ENCODE peak calls at places on chromosome 4, in six cellular contexts. One of them, this sample, is unnamed.

GRCh38 chr4:70818173-70818856 is 21.4 kb downstream of the GRSF1 start:
- DNase-seq in A549: no peak
- DNase-seq in upper lobe of left lung: no peak
- DNase-seq in cardiac muscle cell: no peak
- DNase-seq in IMR-90: no peak
- DNase-seq in GM12878: no peak
- DNase-seq in this sample: no peak

GRCh38 chr4:168848977-168849687 is 160.9 kb downstream of the CBR4 start:
- DNase-seq in A549: no peak
- DNase-seq in upper lobe of left lung: no peak
- DNase-seq in cardiac muscle cell: peak; percentile 20
- DNase-seq in IMR-90: peak; percentile 59
- DNase-seq in GM12878: no peak
- DNase-seq in this sample: no peak

GRCh38 chr4:60743654-60744053 is 456.5 kb upstream of the ADGRL3 start:
- DNase-seq in A549: no peak
- DNase-seq in upper lobe of left lung: no peak
- DNase-seq in cardiac muscle cell: no peak
- DNase-seq in IMR-90: no peak
- DNase-seq in GM12878: no peak
- DNase-seq in this sample: no peak

GRCh38 chr4:48133668-48134444 is at the start of gene TXK:
- DNase-seq in A549: no peak
- DNase-seq in upper lobe of left lung: no peak
- DNase-seq in cardiac muscle cell: no peak
- DNase-seq in IMR-90: peak; percentile 13
- DNase-seq in GM12878: no peak
- DNase-seq in this sample: no peak

GRCh38 chr4:145736241-145736831 is 56.4 kb downstream of the C4orf51 start:
- DNase-seq in A549: peak; percentile 22
- DNase-seq in upper lobe of left lung: peak; percentile 77
- DNase-seq in cardiac muscle cell: peak; percentile 7
- DNase-seq in IMR-90: no peak
- DNase-seq in GM12878: no peak
- DNase-seq in this sample: peak; percentile 58

GRCh38 chr4:161577604-161578301 is 586.0 kb downstream of the FSTL5 start:
- DNase-seq in A549: no peak
- DNase-seq in upper lobe of left lung: no peak
- DNase-seq in cardiac muscle cell: no peak
- DNase-seq in IMR-90: peak; percentile 33
- DNase-seq in GM12878: no peak
- DNase-seq in this sample: no peak

GRCh38 chr4:23937173-23937572 is 47.3 kb upstream of the PPARGC1A start:
- DNase-seq in A549: no peak
- DNase-seq in upper lobe of left lung: no peak
- DNase-seq in cardiac muscle cell: no peak
- DNase-seq in IMR-90: peak; percentile 48
- DNase-seq in GM12878: no peak
- DNase-seq in this sample: no peak

GRCh38 chr4:88097301-88097700 is 61.1 kb downstream of the ABCG2 start:
- DNase-seq in A549: no peak
- DNase-seq in upper lobe of left lung: no peak
- DNase-seq in cardiac muscle cell: no peak
- DNase-seq in IMR-90: peak; percentile 66
- DNase-seq in GM12878: no peak
- DNase-seq in this sample: no peak

GRCh38 chr4:55546633-55547460 is at the start of gene CLOCK:
- DNase-seq in A549: peak; percentile 88
- DNase-seq in upper lobe of left lung: peak; percentile 84
- DNase-seq in cardiac muscle cell: peak; percentile 94
- DNase-seq in IMR-90: peak; percentile 85
- DNase-seq in GM12878: no peak
- DNase-seq in this sample: peak; percentile 95

GRCh38 chr4:71732706-71733105 is 51.2 kb downstream of the GC start:
- DNase-seq in A549: peak; percentile 31
- DNase-seq in upper lobe of left lung: no peak
- DNase-seq in cardiac muscle cell: peak; percentile 60
- DNase-seq in IMR-90: peak; percentile 58
- DNase-seq in GM12878: no peak
- DNase-seq in this sample: no peak

GRCh38 chr4:104591505-104591904 is 96.8 kb upstream of the CXXC4 start:
- DNase-seq in A549: no peak
- DNase-seq in upper lobe of left lung: no peak
- DNase-seq in cardiac muscle cell: peak; percentile 70
- DNase-seq in IMR-90: no peak
- DNase-seq in GM12878: no peak
- DNase-seq in this sample: no peak

GRCh38 chr4:4990857-4991540 is 28.3 kb downstream of the CYTL1 start:
- DNase-seq in A549: peak; percentile 75
- DNase-seq in upper lobe of left lung: no peak
- DNase-seq in cardiac muscle cell: peak; percentile 20
- DNase-seq in IMR-90: peak; percentile 62
- DNase-seq in GM12878: no peak
- DNase-seq in this sample: peak; percentile 51

GRCh38 chr4:154490589-154491340 is 834 bp downstream of the DCHS2 start:
- DNase-seq in A549: no peak
- DNase-seq in upper lobe of left lung: no peak
- DNase-seq in cardiac muscle cell: peak; percentile 23
- DNase-seq in IMR-90: no peak
- DNase-seq in GM12878: no peak
- DNase-seq in this sample: no peak

GRCh38 chr4:85725727-85726170 is 250.8 kb downstream of the ARHGAP24 start:
- DNase-seq in A549: no peak
- DNase-seq in upper lobe of left lung: peak; percentile 50
- DNase-seq in cardiac muscle cell: peak; percentile 35
- DNase-seq in IMR-90: no peak
- DNase-seq in GM12878: peak; percentile 60
- DNase-seq in this sample: peak; percentile 55

GRCh38 chr4:7350396-7350795 is 84.3 kb downstream of the PSAPL1 start:
- DNase-seq in A549: no peak
- DNase-seq in upper lobe of left lung: no peak
- DNase-seq in cardiac muscle cell: no peak
- DNase-seq in IMR-90: no peak
- DNase-seq in GM12878: no peak
- DNase-seq in this sample: no peak

GRCh38 chr4:53003959-53004358 is 141.8 kb downstream of the RASL11B start:
- DNase-seq in A549: no peak
- DNase-seq in upper lobe of left lung: no peak
- DNase-seq in cardiac muscle cell: no peak
- DNase-seq in IMR-90: peak; percentile 37
- DNase-seq in GM12878: no peak
- DNase-seq in this sample: no peak

GRCh38 chr4:122787940-122788339 is 38.7 kb upstream of the FGF2 start:
- DNase-seq in A549: no peak
- DNase-seq in upper lobe of left lung: no peak
- DNase-seq in cardiac muscle cell: no peak
- DNase-seq in IMR-90: no peak
- DNase-seq in GM12878: no peak
- DNase-seq in this sample: no peak

GRCh38 chr4:54930226-54930625 is 195.2 kb downstream of the KDR start:
- DNase-seq in A549: no peak
- DNase-seq in upper lobe of left lung: no peak
- DNase-seq in cardiac muscle cell: no peak
- DNase-seq in IMR-90: peak; percentile 31
- DNase-seq in GM12878: no peak
- DNase-seq in this sample: no peak

GRCh38 chr4:2256781-2257191 is 5.1 kb downstream of the MXD4 start:
- DNase-seq in A549: no peak
- DNase-seq in upper lobe of left lung: peak; percentile 60
- DNase-seq in cardiac muscle cell: no peak
- DNase-seq in IMR-90: no peak
- DNase-seq in GM12878: no peak
- DNase-seq in this sample: peak; percentile 29

GRCh38 chr4:154332681-154333421 is 158.7 kb downstream of the DCHS2 start:
- DNase-seq in A549: peak; percentile 1
- DNase-seq in upper lobe of left lung: no peak
- DNase-seq in cardiac muscle cell: peak; percentile 48
- DNase-seq in IMR-90: peak; percentile 2
- DNase-seq in GM12878: peak; percentile 11
- DNase-seq in this sample: no peak

GRCh38 chr4:81454953-81455352 is 16.8 kb downstream of the RASGEF1B start:
- DNase-seq in A549: no peak
- DNase-seq in upper lobe of left lung: no peak
- DNase-seq in cardiac muscle cell: no peak
- DNase-seq in IMR-90: no peak
- DNase-seq in GM12878: no peak
- DNase-seq in this sample: no peak

GRCh38 chr4:108772402-108772801 is 9.5 kb upstream of the ETNPPL start:
- DNase-seq in A549: no peak
- DNase-seq in upper lobe of left lung: no peak
- DNase-seq in cardiac muscle cell: no peak
- DNase-seq in IMR-90: no peak
- DNase-seq in GM12878: no peak
- DNase-seq in this sample: no peak

GRCh38 chr4:185304944-185305690 is 90.6 kb downstream of the LRP2BP start:
- DNase-seq in A549: peak; percentile 20
- DNase-seq in upper lobe of left lung: peak; percentile 85
- DNase-seq in cardiac muscle cell: peak; percentile 48
- DNase-seq in IMR-90: peak; percentile 25
- DNase-seq in GM12878: peak; percentile 68
- DNase-seq in this sample: no peak

GRCh38 chr4:112938461-112939058 is 110.9 kb upstream of the ANK2 start:
- DNase-seq in A549: peak; percentile 27
- DNase-seq in upper lobe of left lung: no peak
- DNase-seq in cardiac muscle cell: peak; percentile 19
- DNase-seq in IMR-90: peak; percentile 36
- DNase-seq in GM12878: no peak
- DNase-seq in this sample: no peak

GRCh38 chr4:101597204-101597603 is 193.3 kb upstream of the BANK1 start:
- DNase-seq in A549: no peak
- DNase-seq in upper lobe of left lung: no peak
- DNase-seq in cardiac muscle cell: no peak
- DNase-seq in IMR-90: no peak
- DNase-seq in GM12878: peak; percentile 5
- DNase-seq in this sample: no peak

GRCh38 chr4:174284181-174284886 is 623 bp downstream of the CEP44 start:
- DNase-seq in A549: peak; percentile 68
- DNase-seq in upper lobe of left lung: no peak
- DNase-seq in cardiac muscle cell: peak; percentile 4
- DNase-seq in IMR-90: peak; percentile 71
- DNase-seq in GM12878: no peak
- DNase-seq in this sample: no peak

GRCh38 chr4:88257726-88258125 is 26.6 kb downstream of the PPM1K start:
- DNase-seq in A549: no peak
- DNase-seq in upper lobe of left lung: no peak
- DNase-seq in cardiac muscle cell: no peak
- DNase-seq in IMR-90: no peak
- DNase-seq in GM12878: no peak
- DNase-seq in this sample: no peak

DNA sequence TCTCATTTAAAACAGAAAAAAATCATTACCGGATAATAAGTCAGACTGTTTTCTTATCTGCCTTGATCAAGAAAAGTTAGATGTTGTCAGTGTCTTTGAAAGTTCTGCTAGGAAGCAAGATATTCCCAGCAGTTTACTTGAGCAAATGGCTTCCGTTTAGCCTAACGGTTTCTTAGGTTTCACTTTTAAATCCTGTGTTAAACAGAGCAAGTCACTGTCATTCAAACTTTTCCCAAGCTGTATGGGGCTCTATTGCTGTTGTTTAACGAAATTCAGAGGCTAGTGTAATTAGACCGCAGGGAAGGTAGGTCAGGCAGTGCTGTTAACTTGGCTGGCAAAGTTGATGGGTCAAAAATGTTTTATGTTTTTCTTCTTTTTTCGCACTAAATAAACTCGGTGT is 80.3 kb upstream of the NEIL3 start:
- DNase-seq in A549: no peak
- DNase-seq in upper lobe of left lung: no peak
- DNase-seq in cardiac muscle cell: no peak
- DNase-seq in IMR-90: peak; percentile 35
- DNase-seq in GM12878: no peak
- DNase-seq in this sample: no peak
- H3K4me3 ChIP-seq in A549: peak overlapping the region; percentile 21
- H3K4me3 ChIP-seq in upper lobe of left lung: no peak overlapping the region
- H3K4me3 ChIP-seq in cardiac muscle cell: no peak overlapping the region
- H3K4me3 ChIP-seq in IMR-90: peak overlapping the region; percentile 44
- H3K4me3 ChIP-seq in GM12878: no peak overlapping the region
- H3K4me3 ChIP-seq in this sample: no peak overlapping the region

GRCh38 chr4:985123-985830 is 1.6 kb upstream of the IDUA start:
- DNase-seq in A549: no peak
- DNase-seq in upper lobe of left lung: peak; percentile 89
- DNase-seq in cardiac muscle cell: peak; percentile 69
- DNase-seq in IMR-90: no peak
- DNase-seq in GM12878: no peak
- DNase-seq in this sample: peak; percentile 90
- H3K27ac ChIP-seq in A549: peak overlapping the region; percentile 44
- H3K27ac ChIP-seq in upper lobe of left lung: no peak overlapping the region
- H3K27ac ChIP-seq in cardiac muscle cell: no peak overlapping the region
- H3K27ac ChIP-seq in IMR-90: no peak overlapping the region
- H3K27ac ChIP-seq in GM12878: no peak overlapping the region
- H3K27ac ChIP-seq in this sample: peak overlapping the region; percentile 8

DNA sequence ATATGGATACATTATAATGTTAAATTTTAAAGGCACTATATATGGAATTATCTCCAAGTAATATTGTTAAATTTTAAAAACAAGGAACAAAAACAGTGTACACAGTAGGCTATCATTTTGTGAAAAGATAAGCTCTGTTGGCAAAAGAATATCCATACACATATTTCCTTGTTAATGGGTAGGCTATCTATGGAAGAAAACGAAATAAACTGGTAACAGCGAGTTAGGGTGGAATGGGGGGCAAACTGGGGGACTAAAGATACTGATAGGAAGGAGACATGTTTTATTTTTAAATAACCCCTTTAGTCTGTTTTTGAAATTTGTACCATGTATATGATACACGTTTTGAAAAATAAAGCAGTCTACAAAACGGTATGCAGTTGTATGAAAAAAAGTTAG is 3.6 kb upstream of the TSPAN5 start:
- DNase-seq in A549: no peak
- DNase-seq in upper lobe of left lung: no peak
- DNase-seq in cardiac muscle cell: no peak
- DNase-seq in IMR-90: no peak
- DNase-seq in GM12878: no peak
- DNase-seq in this sample: no peak
- H3K4me3 ChIP-seq in A549: no peak overlapping the region
- H3K4me3 ChIP-seq in upper lobe of left lung: no peak overlapping the region
- H3K4me3 ChIP-seq in cardiac muscle cell: no peak overlapping the region
- H3K4me3 ChIP-seq in IMR-90: no peak overlapping the region
- H3K4me3 ChIP-seq in GM12878: no peak overlapping the region
- H3K4me3 ChIP-seq in this sample: no peak overlapping the region

GRCh38 chr4:39410415-39410814 is 3.7 kb downstream of the KLB start:
- DNase-seq in A549: peak; percentile 36
- DNase-seq in upper lobe of left lung: no peak
- DNase-seq in cardiac muscle cell: no peak
- DNase-seq in IMR-90: no peak
- DNase-seq in GM12878: no peak
- DNase-seq in this sample: no peak

GRCh38 chr4:39406763-39407583 is at the start of gene KLB:
- DNase-seq in A549: peak; percentile 59
- DNase-seq in upper lobe of left lung: no peak
- DNase-seq in cardiac muscle cell: peak; percentile 2
- DNase-seq in IMR-90: no peak
- DNase-seq in GM12878: no peak
- DNase-seq in this sample: no peak

DNA sequence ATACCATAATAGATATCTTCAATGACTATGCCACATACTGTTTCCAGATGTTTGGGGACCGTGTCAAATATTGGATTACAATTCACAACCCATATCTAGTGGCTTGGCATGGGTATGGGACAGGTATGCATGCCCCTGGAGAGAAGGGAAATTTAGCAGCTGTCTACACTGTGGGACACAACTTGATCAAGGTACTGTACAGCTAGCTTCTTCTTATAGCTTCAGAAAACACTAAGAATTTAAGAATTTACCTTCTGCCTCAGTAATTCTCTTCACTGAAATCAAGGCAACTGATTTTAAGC is 805 bp downstream of the KLB start:
- DNase-seq in A549: no peak
- DNase-seq in upper lobe of left lung: no peak
- DNase-seq in cardiac muscle cell: no peak
- DNase-seq in IMR-90: no peak
- DNase-seq in GM12878: no peak
- DNase-seq in this sample: peak; percentile 38
- H3K27ac ChIP-seq in A549: no peak overlapping the region
- H3K27ac ChIP-seq in upper lobe of left lung: no peak overlapping the region
- H3K27ac ChIP-seq in cardiac muscle cell: no peak overlapping the region
- H3K27ac ChIP-seq in IMR-90: no peak overlapping the region
- H3K27ac ChIP-seq in GM12878: no peak overlapping the region
- H3K27ac ChIP-seq in this sample: peak overlapping the region; percentile 70